ENCODE peak calls at places on chromosomes 5 and 9, in eight cellular contexts. One of them, this sample, is unnamed.

GRCh38 chr5:153629027-153629426 is 138.6 kb downstream of the GRIA1 start:
- DNase-seq in brain microvascular endothelial cell: peak; percentile 95
- DNase-seq in foreskin fibroblast: peak; percentile 99
- DNase-seq in choroid plexus epithelial cell: peak; percentile 96
- DNase-seq in right lobe of liver: no peak
- DNase-seq in PC-3: peak; percentile 74
- DNase-seq in psoas muscle: no peak
- DNase-seq in fibroblast of lung: peak; percentile 97
- DNase-seq in this sample: peak; percentile 95

GRCh38 chr5:170571331-170571731 is 67.5 kb downstream of the KCNIP1 start:
- DNase-seq in brain microvascular endothelial cell: peak; percentile 59
- DNase-seq in fibroblast of lung: peak; percentile 89
- DNase-seq in right lobe of liver: no peak
- DNase-seq in foreskin fibroblast: no peak
- DNase-seq in choroid plexus epithelial cell: peak; percentile 68
- DNase-seq in psoas muscle: no peak
- DNase-seq in PC-3: peak; percentile 29
- DNase-seq in this sample: peak; percentile 61

GRCh38 chr5:106089073-106089472 is 1581.7 kb downstream of the EFNA5 start:
- DNase-seq in fibroblast of lung: no peak
- DNase-seq in brain microvascular endothelial cell: no peak
- DNase-seq in PC-3: no peak
- DNase-seq in choroid plexus epithelial cell: no peak
- DNase-seq in psoas muscle: no peak
- DNase-seq in foreskin fibroblast: no peak
- DNase-seq in right lobe of liver: no peak
- DNase-seq in this sample: no peak

GRCh38 chr5:171957591-171958251 is 48.7 kb downstream of the FBXW11 start:
- DNase-seq in foreskin fibroblast: no peak
- DNase-seq in right lobe of liver: no peak
- DNase-seq in PC-3: no peak
- DNase-seq in psoas muscle: no peak
- DNase-seq in choroid plexus epithelial cell: no peak
- DNase-seq in brain microvascular endothelial cell: no peak
- DNase-seq in fibroblast of lung: peak; percentile 23
- DNase-seq in this sample: no peak

GRCh38 chr9:6153425-6153824 is 62.2 kb upstream of the IL33 start:
- DNase-seq in right lobe of liver: no peak
- DNase-seq in PC-3: peak; percentile 80
- DNase-seq in choroid plexus epithelial cell: peak; percentile 16
- DNase-seq in foreskin fibroblast: no peak
- DNase-seq in psoas muscle: no peak
- DNase-seq in fibroblast of lung: peak; percentile 46
- DNase-seq in brain microvascular endothelial cell: no peak
- DNase-seq in this sample: no peak

GRCh38 chr9:36125062-36125855 is 11.3 kb upstream of the GLIPR2 start:
- DNase-seq in foreskin fibroblast: no peak
- DNase-seq in fibroblast of lung: no peak
- DNase-seq in psoas muscle: no peak
- DNase-seq in choroid plexus epithelial cell: no peak
- DNase-seq in PC-3: no peak
- DNase-seq in right lobe of liver: no peak
- DNase-seq in brain microvascular endothelial cell: no peak
- DNase-seq in this sample: no peak

GRCh38 chr5:137098663-137099062 is 400.5 kb downstream of the SPOCK1 start:
- DNase-seq in right lobe of liver: no peak
- DNase-seq in choroid plexus epithelial cell: no peak
- DNase-seq in brain microvascular endothelial cell: no peak
- DNase-seq in PC-3: no peak
- DNase-seq in psoas muscle: no peak
- DNase-seq in foreskin fibroblast: no peak
- DNase-seq in fibroblast of lung: no peak
- DNase-seq in this sample: no peak

GRCh38 chr5:39740404-39740803 is 315.6 kb upstream of the DAB2 start:
- DNase-seq in choroid plexus epithelial cell: no peak
- DNase-seq in PC-3: no peak
- DNase-seq in psoas muscle: no peak
- DNase-seq in right lobe of liver: no peak
- DNase-seq in foreskin fibroblast: no peak
- DNase-seq in brain microvascular endothelial cell: no peak
- DNase-seq in fibroblast of lung: no peak
- DNase-seq in this sample: no peak

GRCh38 chr5:81783401-81783800 is 32.5 kb upstream of the SSBP2 start:
- DNase-seq in PC-3: no peak
- DNase-seq in right lobe of liver: no peak
- DNase-seq in choroid plexus epithelial cell: peak; percentile 26
- DNase-seq in fibroblast of lung: no peak
- DNase-seq in foreskin fibroblast: no peak
- DNase-seq in psoas muscle: no peak
- DNase-seq in brain microvascular endothelial cell: no peak
- DNase-seq in this sample: no peak

GRCh38 chr5:60945760-60946253 is 802 bp downstream of the NDUFAF2 start:
- DNase-seq in right lobe of liver: no peak
- DNase-seq in PC-3: peak; percentile 18
- DNase-seq in foreskin fibroblast: peak; percentile 75
- DNase-seq in psoas muscle: peak; percentile 51
- DNase-seq in brain microvascular endothelial cell: peak; percentile 47
- DNase-seq in fibroblast of lung: peak; percentile 66
- DNase-seq in choroid plexus epithelial cell: peak; percentile 66
- DNase-seq in this sample: peak; percentile 59

GRCh38 chr9:83934569-83935275 is 13.5 kb upstream of the KIF27 start:
- DNase-seq in fibroblast of lung: peak; percentile 68
- DNase-seq in right lobe of liver: no peak
- DNase-seq in psoas muscle: no peak
- DNase-seq in foreskin fibroblast: peak; percentile 75
- DNase-seq in brain microvascular endothelial cell: no peak
- DNase-seq in PC-3: peak; percentile 77
- DNase-seq in choroid plexus epithelial cell: peak; percentile 90
- DNase-seq in this sample: peak; percentile 46

GRCh38 chr9:26893030-26893676 is 551 bp upstream of the CAAP1 start:
- DNase-seq in fibroblast of lung: no peak
- DNase-seq in brain microvascular endothelial cell: no peak
- DNase-seq in foreskin fibroblast: no peak
- DNase-seq in PC-3: no peak
- DNase-seq in choroid plexus epithelial cell: no peak
- DNase-seq in psoas muscle: no peak
- DNase-seq in right lobe of liver: no peak
- DNase-seq in this sample: no peak

GRCh38 chr9:34197756-34198711 is 19.2 kb downstream of the UBAP1 start:
- DNase-seq in psoas muscle: no peak
- DNase-seq in choroid plexus epithelial cell: no peak
- DNase-seq in brain microvascular endothelial cell: no peak
- DNase-seq in PC-3: no peak
- DNase-seq in right lobe of liver: peak; percentile 66
- DNase-seq in fibroblast of lung: no peak
- DNase-seq in foreskin fibroblast: no peak
- DNase-seq in this sample: no peak

GRCh38 chr9:137049544-137050449 is 3.8 kb upstream of the NPDC1 start:
- DNase-seq in psoas muscle: no peak
- DNase-seq in brain microvascular endothelial cell: no peak
- DNase-seq in fibroblast of lung: peak; percentile 19
- DNase-seq in right lobe of liver: no peak
- DNase-seq in foreskin fibroblast: peak; percentile 76
- DNase-seq in choroid plexus epithelial cell: peak; percentile 59
- DNase-seq in PC-3: peak; percentile 64
- DNase-seq in this sample: peak; percentile 23

GRCh38 chr9:136036050-136036449 is 59.0 kb downstream of the NACC2 start:
- DNase-seq in fibroblast of lung: peak; percentile 58
- DNase-seq in foreskin fibroblast: no peak
- DNase-seq in right lobe of liver: no peak
- DNase-seq in psoas muscle: no peak
- DNase-seq in brain microvascular endothelial cell: no peak
- DNase-seq in choroid plexus epithelial cell: peak; percentile 30
- DNase-seq in PC-3: no peak
- DNase-seq in this sample: peak; percentile 37

GRCh38 chr9:38256461-38256860 is 136.0 kb upstream of the ALDH1B1 start:
- DNase-seq in right lobe of liver: no peak
- DNase-seq in PC-3: no peak
- DNase-seq in choroid plexus epithelial cell: no peak
- DNase-seq in brain microvascular endothelial cell: no peak
- DNase-seq in fibroblast of lung: no peak
- DNase-seq in psoas muscle: no peak
- DNase-seq in foreskin fibroblast: no peak
- DNase-seq in this sample: no peak

GRCh38 chr5:123199527-123199926 is 110.5 kb downstream of the PRDM6 start:
- DNase-seq in right lobe of liver: no peak
- DNase-seq in foreskin fibroblast: peak; percentile 18
- DNase-seq in fibroblast of lung: no peak
- DNase-seq in brain microvascular endothelial cell: no peak
- DNase-seq in psoas muscle: no peak
- DNase-seq in choroid plexus epithelial cell: no peak
- DNase-seq in PC-3: no peak
- DNase-seq in this sample: no peak

GRCh38 chr5:50653946-50654345 is 12.5 kb upstream of the PARP8 start:
- DNase-seq in choroid plexus epithelial cell: no peak
- DNase-seq in PC-3: no peak
- DNase-seq in fibroblast of lung: no peak
- DNase-seq in right lobe of liver: no peak
- DNase-seq in brain microvascular endothelial cell: no peak
- DNase-seq in psoas muscle: no peak
- DNase-seq in foreskin fibroblast: no peak
- DNase-seq in this sample: no peak

GRCh38 chr9:134405527-134405926 is 79.3 kb downstream of the RXRA start:
- DNase-seq in fibroblast of lung: no peak
- DNase-seq in foreskin fibroblast: no peak
- DNase-seq in brain microvascular endothelial cell: no peak
- DNase-seq in choroid plexus epithelial cell: no peak
- DNase-seq in right lobe of liver: no peak
- DNase-seq in PC-3: no peak
- DNase-seq in psoas muscle: no peak
- DNase-seq in this sample: no peak

GRCh38 chr9:134404376-134405358 is 78.4 kb downstream of the RXRA start:
- DNase-seq in PC-3: no peak
- DNase-seq in right lobe of liver: no peak
- DNase-seq in psoas muscle: no peak
- DNase-seq in foreskin fibroblast: no peak
- DNase-seq in brain microvascular endothelial cell: no peak
- DNase-seq in fibroblast of lung: no peak
- DNase-seq in choroid plexus epithelial cell: no peak
- DNase-seq in this sample: no peak

GRCh38 chr9:134402182-134402581 is 75.9 kb downstream of the RXRA start:
- DNase-seq in choroid plexus epithelial cell: no peak
- DNase-seq in foreskin fibroblast: no peak
- DNase-seq in right lobe of liver: no peak
- DNase-seq in psoas muscle: no peak
- DNase-seq in fibroblast of lung: no peak
- DNase-seq in brain microvascular endothelial cell: no peak
- DNase-seq in PC-3: no peak
- DNase-seq in this sample: no peak

GRCh38 chr9:134403292-134403681 is 77.0 kb downstream of the RXRA start:
- DNase-seq in brain microvascular endothelial cell: no peak
- DNase-seq in right lobe of liver: no peak
- DNase-seq in choroid plexus epithelial cell: no peak
- DNase-seq in PC-3: no peak
- DNase-seq in psoas muscle: peak; percentile 91
- DNase-seq in fibroblast of lung: no peak
- DNase-seq in foreskin fibroblast: no peak
- DNase-seq in this sample: no peak

GRCh38 chr9:134403682-134404301 is 77.5 kb downstream of the RXRA start:
- DNase-seq in brain microvascular endothelial cell: peak; percentile 52
- DNase-seq in psoas muscle: peak; percentile 90
- DNase-seq in foreskin fibroblast: peak; percentile 54
- DNase-seq in fibroblast of lung: peak; percentile 97
- DNase-seq in right lobe of liver: peak; percentile 81
- DNase-seq in PC-3: no peak
- DNase-seq in choroid plexus epithelial cell: peak; percentile 86
- DNase-seq in this sample: peak; percentile 94
- H3K4me3 ChIP-seq in brain microvascular endothelial cell: no peak overlapping the region
- H3K4me3 ChIP-seq in psoas muscle: peak overlapping the region; percentile 22
- H3K4me3 ChIP-seq in foreskin fibroblast: no peak overlapping the region
- H3K4me3 ChIP-seq in fibroblast of lung: no peak overlapping the region
- H3K4me3 ChIP-seq in right lobe of liver: no peak overlapping the region
- H3K4me3 ChIP-seq in PC-3: no peak overlapping the region
- H3K4me3 ChIP-seq in choroid plexus epithelial cell: no peak overlapping the region
- H3K4me3 ChIP-seq in this sample: no peak overlapping the region

DNA sequence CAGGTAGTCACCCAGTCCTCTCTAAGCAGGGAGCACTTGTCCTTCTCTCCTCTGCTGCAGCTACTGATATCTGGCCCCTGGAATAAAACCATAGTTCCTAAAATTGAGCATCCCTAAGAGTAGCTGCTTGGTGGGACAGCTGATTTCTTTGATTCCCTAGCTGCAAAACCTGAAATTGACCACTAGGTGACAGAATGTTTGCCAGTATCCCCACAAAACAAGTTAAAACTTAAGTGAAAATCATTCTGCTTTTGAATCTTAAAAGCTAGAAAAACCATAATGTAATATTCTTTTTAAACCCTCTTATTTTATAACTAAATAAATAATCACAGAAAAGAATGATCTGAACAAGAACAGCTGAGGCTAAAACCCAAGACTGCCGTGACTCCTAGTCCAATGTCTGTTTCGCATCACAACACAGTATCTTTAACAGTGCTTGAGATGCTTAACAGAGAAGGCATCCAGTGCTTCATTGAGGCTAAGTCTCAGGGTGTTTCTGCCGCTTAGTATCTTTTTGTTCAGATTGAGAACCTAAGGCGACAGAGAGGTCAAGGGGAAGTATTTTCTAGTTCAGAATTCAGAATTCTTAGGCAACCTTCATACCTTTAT is 24.4 kb upstream of the TAL2 start:
- DNase-seq in fibroblast of lung: no peak
- DNase-seq in choroid plexus epithelial cell: peak; percentile 42
- DNase-seq in brain microvascular endothelial cell: no peak
- DNase-seq in right lobe of liver: no peak
- DNase-seq in psoas muscle: no peak
- DNase-seq in foreskin fibroblast: peak; percentile 25
- DNase-seq in PC-3: no peak
- DNase-seq in this sample: no peak
- TF ChIP-seq CTCF in fibroblast of lung: peak; percentile 29
- TF ChIP-seq CTCF in choroid plexus epithelial cell: peak; percentile 67
- TF ChIP-seq CTCF in brain microvascular endothelial cell: peak; percentile 70
- TF ChIP-seq CTCF in right lobe of liver: peak; percentile 39
- TF ChIP-seq CTCF in psoas muscle: peak; percentile 30
- TF ChIP-seq CTCF in foreskin fibroblast: peak; percentile 52
- TF ChIP-seq CTCF in PC-3: peak; percentile 65
- TF ChIP-seq CTCF in this sample: peak; percentile 56

DNA sequence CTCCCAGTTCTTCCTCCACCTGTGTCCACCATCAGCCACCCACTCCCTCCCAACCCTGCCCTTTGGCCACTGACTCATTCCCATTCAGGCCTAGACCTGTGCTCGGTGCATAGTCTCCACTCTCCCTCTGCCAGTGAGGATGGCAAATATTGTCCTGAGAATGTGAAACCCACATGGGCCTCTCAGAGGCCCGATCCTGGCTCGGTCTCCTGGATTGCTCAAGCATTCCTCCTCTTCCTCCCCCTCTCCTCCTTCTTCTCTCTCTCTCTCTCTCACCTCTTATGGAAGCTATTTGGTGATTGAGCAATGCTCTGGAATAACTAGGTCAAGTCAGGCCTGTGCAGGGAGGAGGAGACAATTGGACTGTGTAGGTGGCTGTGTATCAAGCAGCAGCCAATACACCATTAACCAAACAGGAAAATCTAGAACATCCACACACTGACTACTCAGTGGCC is 99.9 kb downstream of the KLF4 start:
- DNase-seq in psoas muscle: peak; percentile 78
- DNase-seq in fibroblast of lung: peak; percentile 12
- DNase-seq in right lobe of liver: peak; percentile 74
- DNase-seq in brain microvascular endothelial cell: no peak
- DNase-seq in PC-3: peak; percentile 4
- DNase-seq in choroid plexus epithelial cell: peak; percentile 30
- DNase-seq in foreskin fibroblast: peak; percentile 77
- DNase-seq in this sample: no peak
- H3K4me3 ChIP-seq in psoas muscle: no peak overlapping the region
- H3K4me3 ChIP-seq in fibroblast of lung: no peak overlapping the region
- H3K4me3 ChIP-seq in right lobe of liver: no peak overlapping the region
- H3K4me3 ChIP-seq in brain microvascular endothelial cell: no peak overlapping the region
- H3K4me3 ChIP-seq in PC-3: no peak overlapping the region
- H3K4me3 ChIP-seq in choroid plexus epithelial cell: no peak overlapping the region
- H3K4me3 ChIP-seq in foreskin fibroblast: no peak overlapping the region
- H3K4me3 ChIP-seq in this sample: no peak overlapping the region

GRCh38 chr5:177446184-177447065 is at the start of gene PRR7:
- DNase-seq in PC-3: peak; percentile 79
- DNase-seq in fibroblast of lung: peak; percentile 79
- DNase-seq in psoas muscle: peak; percentile 82
- DNase-seq in choroid plexus epithelial cell: peak; percentile 55
- DNase-seq in brain microvascular endothelial cell: peak; percentile 52
- DNase-seq in right lobe of liver: peak; percentile 79
- DNase-seq in foreskin fibroblast: peak; percentile 94
- DNase-seq in this sample: peak; percentile 62
- TF ChIP-seq CTCF in PC-3: no peak
- TF ChIP-seq CTCF in fibroblast of lung: no peak
- TF ChIP-seq CTCF in psoas muscle: no peak
- TF ChIP-seq CTCF in choroid plexus epithelial cell: no peak
- TF ChIP-seq CTCF in brain microvascular endothelial cell: peak; percentile 13
- TF ChIP-seq CTCF in right lobe of liver: peak; percentile 26
- TF ChIP-seq CTCF in foreskin fibroblast: no peak
- TF ChIP-seq CTCF in this sample: peak; percentile 2